ENCODE peak calls at places on chromosomes 6 and 20, in five cellular contexts. X is A549, B is IMR-90, E is HCT116, I is H1. A is an unnamed sample.

GRCh38 chr20:542777-543368 is 717 bp downstream of the CSNK2A1 start:
- DNase-seq in X (peak; percentile 63), B (no peak), E (no peak), I (no peak), A (no peak)

GRCh38 chr20:20582733-20583132 is 129.7 kb downstream of the RALGAPA2 start:
- DNase-seq in X (no peak), B (no peak), E (no peak), I (no peak), A (no peak)

GRCh38 chr20:5660346-5660745 is 89.9 kb upstream of the SHLD1 start:
- DNase-seq in X (no peak), B (peak; percentile 44), E (no peak), I (no peak), A (no peak)

GRCh38 chr6:83952830-83953229 is 80.7 kb upstream of the MRAP2 start:
- DNase-seq in X (no peak), B (no peak), E (no peak), I (no peak), A (no peak)

GRCh38 chr20:3658708-3659491 is 4.3 kb downstream of the GFRA4 start:
- DNase-seq in X (no peak), B (no peak), E (no peak), I (no peak), A (peak; percentile 77)

GRCh38 chr6:83927470-83927869 is 68.0 kb downstream of the CYB5R4 start:
- DNase-seq in X (no peak), B (peak; percentile 2), E (no peak), I (no peak), A (no peak)

GRCh38 chr6:13253272-13253671 is 75.1 kb downstream of the TBC1D7 start:
- DNase-seq in X (no peak), B (no peak), E (no peak), I (no peak), A (no peak)

GRCh38 chr20:52313335-52313963 is 121.9 kb upstream of the ZFP64 start:
- DNase-seq in X (peak; percentile 23), B (peak; percentile 35), E (peak; percentile 7), I (no peak), A (no peak)

GRCh38 chr6:96963809-96964208 is 39.3 kb downstream of the KLHL32 start:
- DNase-seq in X (no peak), B (no peak), E (no peak), I (no peak), A (no peak)

DNA sequence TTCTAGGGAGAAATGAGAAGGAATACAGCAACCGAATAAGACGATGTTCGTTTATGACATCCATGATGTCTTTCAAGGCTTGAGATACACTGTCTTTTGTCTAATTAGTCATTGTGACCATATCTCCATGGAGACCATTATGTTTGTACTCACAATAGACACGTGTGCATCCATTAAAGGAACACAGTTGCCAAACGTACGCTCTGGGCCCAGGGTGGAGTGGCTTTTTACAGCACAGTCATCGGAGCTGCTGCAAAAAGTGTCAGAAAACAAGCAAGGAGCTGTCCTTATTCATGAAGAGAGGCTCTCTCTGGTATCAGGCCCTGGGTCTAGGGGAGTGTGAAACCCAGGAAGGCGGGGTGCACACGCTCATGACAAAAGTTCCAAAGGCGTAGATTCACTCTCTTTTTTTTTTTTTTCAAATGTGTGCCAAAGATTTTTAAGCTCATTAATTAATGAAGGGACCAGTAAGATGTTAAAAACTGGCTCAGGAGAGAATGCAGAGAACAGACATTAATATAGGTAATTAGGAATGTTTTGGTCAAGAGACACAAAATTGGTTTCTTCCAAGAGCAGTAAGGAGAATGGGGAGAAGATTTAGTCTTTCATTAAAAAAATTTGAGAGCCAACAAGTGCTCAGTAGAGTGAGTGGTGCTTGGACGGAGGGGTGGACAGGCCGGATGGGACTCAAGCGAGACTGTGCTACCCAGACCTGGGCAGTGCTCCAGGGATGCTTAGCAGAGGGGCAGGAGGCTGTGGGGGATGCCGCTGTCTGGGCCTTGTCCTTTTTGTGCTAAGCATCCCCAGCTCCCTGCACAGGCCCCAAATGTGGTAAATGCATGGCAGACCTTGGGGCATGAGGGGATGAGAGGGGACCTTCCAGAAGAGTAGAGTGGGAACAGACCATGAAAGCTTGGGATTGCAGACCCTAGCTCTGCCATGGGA is 34.9 kb upstream of the GTSF1L start:
- DNase-seq in X (no peak), B (no peak), E (no peak), I (no peak), A (no peak)
- TF ChIP-seq RAD21 in X (no peak), B (no peak), E (no peak), I (no peak), A (no peak)

GRCh38 chr6:2989332-2990178 is 10.1 kb upstream of the NQO2 start:
- DNase-seq in X (peak; percentile 44), B (peak; percentile 95), E (peak; percentile 96), I (peak; percentile 75), A (peak; percentile 83)
- TF ChIP-seq RAD21 in X (no peak), B (no peak), E (no peak), I (no peak), A (no peak)

GRCh38 chr20:32966881-32967781 is 37.1 kb downstream of the SUN5 start:
- DNase-seq in X (no peak), B (no peak), E (no peak), I (peak; percentile 41), A (peak; percentile 41)
- TF ChIP-seq RAD21 in X (no peak), B (no peak), E (no peak), I (no peak), A (no peak)

GRCh38 chr20:12700701-12701100 is 308.1 kb upstream of the SPTLC3 start:
- DNase-seq in X (no peak), B (no peak), E (no peak), I (no peak), A (no peak)
- TF ChIP-seq RAD21 in X (no peak), B (no peak), E (no peak), I (no peak), A (no peak)

A was measured in GM12878.